ENCODE peak calls at places on chromosomes 6 and 20, in six cellular contexts. One of them, this sample, is unnamed.

GRCh38 chr20:61191096-61191495 is 61.0 kb upstream of the CDH4 start:
- DNase-seq in fibroblast of the aortic adventitia: no peak
- DNase-seq in activated naive CD8-positive, alpha-beta T cell treated with anti-CD3 and anti-CD28 coated beads for 36 hours: no peak
- DNase-seq in stimulated activated CD8-positive, alpha-beta memory T cell treated with anti-CD3 and anti-CD28 coated beads, Interleukin-15, amount 100 ng/mL, for 24 hours: no peak
- DNase-seq in type B pancreatic cell: no peak
- DNase-seq in GDM1: no peak
- DNase-seq in this sample: no peak

GRCh38 chr20:52859156-52859887 is 112.8 kb upstream of the TSHZ2 start:
- DNase-seq in activated naive CD8-positive, alpha-beta T cell treated with anti-CD3 and anti-CD28 coated beads for 36 hours: no peak
- DNase-seq in stimulated activated CD8-positive, alpha-beta memory T cell treated with anti-CD3 and anti-CD28 coated beads, Interleukin-15, amount 100 ng/mL, for 24 hours: no peak
- DNase-seq in type B pancreatic cell: no peak
- DNase-seq in GDM1: no peak
- DNase-seq in fibroblast of the aortic adventitia: peak; percentile 34
- DNase-seq in this sample: no peak

GRCh38 chr6:6616670-6617069 is 28.1 kb downstream of the LY86 start:
- DNase-seq in type B pancreatic cell: no peak
- DNase-seq in GDM1: no peak
- DNase-seq in activated naive CD8-positive, alpha-beta T cell treated with anti-CD3 and anti-CD28 coated beads for 36 hours: no peak
- DNase-seq in fibroblast of the aortic adventitia: no peak
- DNase-seq in stimulated activated CD8-positive, alpha-beta memory T cell treated with anti-CD3 and anti-CD28 coated beads, Interleukin-15, amount 100 ng/mL, for 24 hours: no peak
- DNase-seq in this sample: no peak

GRCh38 chr6:41445268-41445667 is 100.9 kb upstream of the FOXP4 start:
- DNase-seq in stimulated activated CD8-positive, alpha-beta memory T cell treated with anti-CD3 and anti-CD28 coated beads, Interleukin-15, amount 100 ng/mL, for 24 hours: no peak
- DNase-seq in GDM1: no peak
- DNase-seq in type B pancreatic cell: no peak
- DNase-seq in activated naive CD8-positive, alpha-beta T cell treated with anti-CD3 and anti-CD28 coated beads for 36 hours: no peak
- DNase-seq in fibroblast of the aortic adventitia: no peak
- DNase-seq in this sample: no peak

GRCh38 chr6:104597541-104598050 is 262.1 kb downstream of the HACE1 start:
- DNase-seq in activated naive CD8-positive, alpha-beta T cell treated with anti-CD3 and anti-CD28 coated beads for 36 hours: no peak
- DNase-seq in type B pancreatic cell: no peak
- DNase-seq in fibroblast of the aortic adventitia: peak; percentile 4
- DNase-seq in GDM1: no peak
- DNase-seq in stimulated activated CD8-positive, alpha-beta memory T cell treated with anti-CD3 and anti-CD28 coated beads, Interleukin-15, amount 100 ng/mL, for 24 hours: no peak
- DNase-seq in this sample: no peak

GRCh38 chr20:48544402-48545333 is 283.1 kb downstream of the PREX1 start:
- DNase-seq in fibroblast of the aortic adventitia: no peak
- DNase-seq in stimulated activated CD8-positive, alpha-beta memory T cell treated with anti-CD3 and anti-CD28 coated beads, Interleukin-15, amount 100 ng/mL, for 24 hours: no peak
- DNase-seq in type B pancreatic cell: no peak
- DNase-seq in GDM1: no peak
- DNase-seq in activated naive CD8-positive, alpha-beta T cell treated with anti-CD3 and anti-CD28 coated beads for 36 hours: no peak
- DNase-seq in this sample: peak; percentile 89

GRCh38 chr6:23176883-23177282 is 607.5 kb downstream of the HDGFL1 start:
- DNase-seq in stimulated activated CD8-positive, alpha-beta memory T cell treated with anti-CD3 and anti-CD28 coated beads, Interleukin-15, amount 100 ng/mL, for 24 hours: no peak
- DNase-seq in type B pancreatic cell: no peak
- DNase-seq in activated naive CD8-positive, alpha-beta T cell treated with anti-CD3 and anti-CD28 coated beads for 36 hours: no peak
- DNase-seq in GDM1: no peak
- DNase-seq in fibroblast of the aortic adventitia: no peak
- DNase-seq in this sample: no peak

GRCh38 chr20:4782373-4782772 is 60.7 kb downstream of the PRND start:
- DNase-seq in stimulated activated CD8-positive, alpha-beta memory T cell treated with anti-CD3 and anti-CD28 coated beads, Interleukin-15, amount 100 ng/mL, for 24 hours: no peak
- DNase-seq in type B pancreatic cell: no peak
- DNase-seq in GDM1: no peak
- DNase-seq in activated naive CD8-positive, alpha-beta T cell treated with anti-CD3 and anti-CD28 coated beads for 36 hours: no peak
- DNase-seq in fibroblast of the aortic adventitia: no peak
- DNase-seq in this sample: no peak

GRCh38 chr6:148925701-148926100 is 178.9 kb downstream of the UST start:
- DNase-seq in activated naive CD8-positive, alpha-beta T cell treated with anti-CD3 and anti-CD28 coated beads for 36 hours: no peak
- DNase-seq in stimulated activated CD8-positive, alpha-beta memory T cell treated with anti-CD3 and anti-CD28 coated beads, Interleukin-15, amount 100 ng/mL, for 24 hours: no peak
- DNase-seq in type B pancreatic cell: no peak
- DNase-seq in fibroblast of the aortic adventitia: no peak
- DNase-seq in GDM1: no peak
- DNase-seq in this sample: no peak

GRCh38 chr6:133551847-133552331 is 310.7 kb downstream of the EYA4 start:
- DNase-seq in stimulated activated CD8-positive, alpha-beta memory T cell treated with anti-CD3 and anti-CD28 coated beads, Interleukin-15, amount 100 ng/mL, for 24 hours: no peak
- DNase-seq in activated naive CD8-positive, alpha-beta T cell treated with anti-CD3 and anti-CD28 coated beads for 36 hours: no peak
- DNase-seq in GDM1: no peak
- DNase-seq in fibroblast of the aortic adventitia: peak; percentile 98
- DNase-seq in type B pancreatic cell: no peak
- DNase-seq in this sample: no peak

GRCh38 chr20:19374066-19374615 is 161.7 kb downstream of the SLC24A3 start:
- DNase-seq in GDM1: no peak
- DNase-seq in stimulated activated CD8-positive, alpha-beta memory T cell treated with anti-CD3 and anti-CD28 coated beads, Interleukin-15, amount 100 ng/mL, for 24 hours: no peak
- DNase-seq in type B pancreatic cell: no peak
- DNase-seq in fibroblast of the aortic adventitia: no peak
- DNase-seq in activated naive CD8-positive, alpha-beta T cell treated with anti-CD3 and anti-CD28 coated beads for 36 hours: no peak
- DNase-seq in this sample: no peak

GRCh38 chr6:73234732-73235131 is 9.4 kb upstream of the KHDC1L start:
- DNase-seq in stimulated activated CD8-positive, alpha-beta memory T cell treated with anti-CD3 and anti-CD28 coated beads, Interleukin-15, amount 100 ng/mL, for 24 hours: no peak
- DNase-seq in fibroblast of the aortic adventitia: peak; percentile 71
- DNase-seq in GDM1: no peak
- DNase-seq in activated naive CD8-positive, alpha-beta T cell treated with anti-CD3 and anti-CD28 coated beads for 36 hours: no peak
- DNase-seq in type B pancreatic cell: no peak
- DNase-seq in this sample: no peak

GRCh38 chr20:61930776-61931475 is 134.8 kb downstream of the TAF4 start:
- DNase-seq in fibroblast of the aortic adventitia: no peak
- DNase-seq in type B pancreatic cell: no peak
- DNase-seq in GDM1: no peak
- DNase-seq in activated naive CD8-positive, alpha-beta T cell treated with anti-CD3 and anti-CD28 coated beads for 36 hours: no peak
- DNase-seq in stimulated activated CD8-positive, alpha-beta memory T cell treated with anti-CD3 and anti-CD28 coated beads, Interleukin-15, amount 100 ng/mL, for 24 hours: no peak
- DNase-seq in this sample: no peak

GRCh38 chr20:61837200-61837599 is 228.5 kb downstream of the TAF4 start:
- DNase-seq in type B pancreatic cell: no peak
- DNase-seq in fibroblast of the aortic adventitia: no peak
- DNase-seq in stimulated activated CD8-positive, alpha-beta memory T cell treated with anti-CD3 and anti-CD28 coated beads, Interleukin-15, amount 100 ng/mL, for 24 hours: no peak
- DNase-seq in GDM1: no peak
- DNase-seq in activated naive CD8-positive, alpha-beta T cell treated with anti-CD3 and anti-CD28 coated beads for 36 hours: no peak
- DNase-seq in this sample: no peak

GRCh38 chr20:57205625-57206219 is 60.7 kb downstream of the BMP7 start:
- DNase-seq in GDM1: no peak
- DNase-seq in fibroblast of the aortic adventitia: peak; percentile 9
- DNase-seq in type B pancreatic cell: no peak
- DNase-seq in activated naive CD8-positive, alpha-beta T cell treated with anti-CD3 and anti-CD28 coated beads for 36 hours: no peak
- DNase-seq in stimulated activated CD8-positive, alpha-beta memory T cell treated with anti-CD3 and anti-CD28 coated beads, Interleukin-15, amount 100 ng/mL, for 24 hours: no peak
- DNase-seq in this sample: no peak

GRCh38 chr6:70738028-70738427 is 70.3 kb downstream of the SMAP1 start:
- DNase-seq in type B pancreatic cell: no peak
- DNase-seq in activated naive CD8-positive, alpha-beta T cell treated with anti-CD3 and anti-CD28 coated beads for 36 hours: no peak
- DNase-seq in GDM1: no peak
- DNase-seq in fibroblast of the aortic adventitia: peak; percentile 7
- DNase-seq in stimulated activated CD8-positive, alpha-beta memory T cell treated with anti-CD3 and anti-CD28 coated beads, Interleukin-15, amount 100 ng/mL, for 24 hours: no peak
- DNase-seq in this sample: no peak

GRCh38 chr6:114740547-114740946 is 397.7 kb upstream of the HS3ST5 start:
- DNase-seq in GDM1: no peak
- DNase-seq in type B pancreatic cell: no peak
- DNase-seq in stimulated activated CD8-positive, alpha-beta memory T cell treated with anti-CD3 and anti-CD28 coated beads, Interleukin-15, amount 100 ng/mL, for 24 hours: no peak
- DNase-seq in fibroblast of the aortic adventitia: no peak
- DNase-seq in activated naive CD8-positive, alpha-beta T cell treated with anti-CD3 and anti-CD28 coated beads for 36 hours: no peak
- DNase-seq in this sample: no peak

GRCh38 chr20:19070681-19071441 is 141.6 kb upstream of the SLC24A3 start:
- DNase-seq in fibroblast of the aortic adventitia: no peak
- DNase-seq in activated naive CD8-positive, alpha-beta T cell treated with anti-CD3 and anti-CD28 coated beads for 36 hours: no peak
- DNase-seq in stimulated activated CD8-positive, alpha-beta memory T cell treated with anti-CD3 and anti-CD28 coated beads, Interleukin-15, amount 100 ng/mL, for 24 hours: no peak
- DNase-seq in GDM1: no peak
- DNase-seq in type B pancreatic cell: no peak
- DNase-seq in this sample: no peak

GRCh38 chr6:30836431-30836866 is 47.9 kb upstream of the DDR1 start:
- DNase-seq in fibroblast of the aortic adventitia: peak; percentile 90
- DNase-seq in stimulated activated CD8-positive, alpha-beta memory T cell treated with anti-CD3 and anti-CD28 coated beads, Interleukin-15, amount 100 ng/mL, for 24 hours: no peak
- DNase-seq in type B pancreatic cell: no peak
- DNase-seq in activated naive CD8-positive, alpha-beta T cell treated with anti-CD3 and anti-CD28 coated beads for 36 hours: no peak
- DNase-seq in GDM1: no peak
- DNase-seq in this sample: no peak

GRCh38 chr20:50930139-50931047 is 844 bp downstream of the ADNP start:
- DNase-seq in GDM1: no peak
- DNase-seq in activated naive CD8-positive, alpha-beta T cell treated with anti-CD3 and anti-CD28 coated beads for 36 hours: peak; percentile 42
- DNase-seq in type B pancreatic cell: no peak
- DNase-seq in stimulated activated CD8-positive, alpha-beta memory T cell treated with anti-CD3 and anti-CD28 coated beads, Interleukin-15, amount 100 ng/mL, for 24 hours: no peak
- DNase-seq in fibroblast of the aortic adventitia: no peak
- DNase-seq in this sample: no peak

GRCh38 chr6:106257195-106257594 is 68.4 kb downstream of the ATG5 start:
- DNase-seq in fibroblast of the aortic adventitia: no peak
- DNase-seq in type B pancreatic cell: no peak
- DNase-seq in stimulated activated CD8-positive, alpha-beta memory T cell treated with anti-CD3 and anti-CD28 coated beads, Interleukin-15, amount 100 ng/mL, for 24 hours: no peak
- DNase-seq in activated naive CD8-positive, alpha-beta T cell treated with anti-CD3 and anti-CD28 coated beads for 36 hours: no peak
- DNase-seq in GDM1: no peak
- DNase-seq in this sample: no peak

GRCh38 chr6:107917468-107918375 is 40.3 kb downstream of the SEC63 start:
- DNase-seq in stimulated activated CD8-positive, alpha-beta memory T cell treated with anti-CD3 and anti-CD28 coated beads, Interleukin-15, amount 100 ng/mL, for 24 hours: no peak
- DNase-seq in activated naive CD8-positive, alpha-beta T cell treated with anti-CD3 and anti-CD28 coated beads for 36 hours: no peak
- DNase-seq in fibroblast of the aortic adventitia: no peak
- DNase-seq in type B pancreatic cell: no peak
- DNase-seq in GDM1: no peak
- DNase-seq in this sample: no peak

GRCh38 chr20:62167474-62167873 is 15.4 kb upstream of the MTG2 start:
- DNase-seq in fibroblast of the aortic adventitia: no peak
- DNase-seq in GDM1: no peak
- DNase-seq in stimulated activated CD8-positive, alpha-beta memory T cell treated with anti-CD3 and anti-CD28 coated beads, Interleukin-15, amount 100 ng/mL, for 24 hours: no peak
- DNase-seq in type B pancreatic cell: no peak
- DNase-seq in activated naive CD8-positive, alpha-beta T cell treated with anti-CD3 and anti-CD28 coated beads for 36 hours: no peak
- DNase-seq in this sample: no peak

GRCh38 chr6:31728767-31729514 is at the start of gene DDAH2:
- DNase-seq in fibroblast of the aortic adventitia: no peak
- DNase-seq in GDM1: no peak
- DNase-seq in activated naive CD8-positive, alpha-beta T cell treated with anti-CD3 and anti-CD28 coated beads for 36 hours: no peak
- DNase-seq in stimulated activated CD8-positive, alpha-beta memory T cell treated with anti-CD3 and anti-CD28 coated beads, Interleukin-15, amount 100 ng/mL, for 24 hours: no peak
- DNase-seq in type B pancreatic cell: no peak
- DNase-seq in this sample: no peak

GRCh38 chr6:127484207-127484858 is 25.1 kb upstream of the KIAA0408 start:
- DNase-seq in GDM1: no peak
- DNase-seq in fibroblast of the aortic adventitia: peak; percentile 58
- DNase-seq in activated naive CD8-positive, alpha-beta T cell treated with anti-CD3 and anti-CD28 coated beads for 36 hours: no peak
- DNase-seq in type B pancreatic cell: no peak
- DNase-seq in stimulated activated CD8-positive, alpha-beta memory T cell treated with anti-CD3 and anti-CD28 coated beads, Interleukin-15, amount 100 ng/mL, for 24 hours: no peak
- DNase-seq in this sample: no peak

GRCh38 chr6:55239099-55239498 is 64.8 kb downstream of the HCRTR2 start:
- DNase-seq in stimulated activated CD8-positive, alpha-beta memory T cell treated with anti-CD3 and anti-CD28 coated beads, Interleukin-15, amount 100 ng/mL, for 24 hours: no peak
- DNase-seq in fibroblast of the aortic adventitia: peak; percentile 7
- DNase-seq in type B pancreatic cell: no peak
- DNase-seq in GDM1: no peak
- DNase-seq in activated naive CD8-positive, alpha-beta T cell treated with anti-CD3 and anti-CD28 coated beads for 36 hours: no peak
- DNase-seq in this sample: no peak

GRCh38 chr6:170222498-170223471 is 68.1 kb downstream of the DLL1 start:
- DNase-seq in stimulated activated CD8-positive, alpha-beta memory T cell treated with anti-CD3 and anti-CD28 coated beads, Interleukin-15, amount 100 ng/mL, for 24 hours: no peak
- DNase-seq in type B pancreatic cell: peak; percentile 62
- DNase-seq in activated naive CD8-positive, alpha-beta T cell treated with anti-CD3 and anti-CD28 coated beads for 36 hours: no peak
- DNase-seq in GDM1: no peak
- DNase-seq in fibroblast of the aortic adventitia: no peak
- DNase-seq in this sample: peak; percentile 27

GRCh38 chr6:106084106-106084963 is 1.8 kb upstream of the PRDM1 start:
- DNase-seq in fibroblast of the aortic adventitia: peak; percentile 83
- DNase-seq in type B pancreatic cell: no peak
- DNase-seq in activated naive CD8-positive, alpha-beta T cell treated with anti-CD3 and anti-CD28 coated beads for 36 hours: no peak
- DNase-seq in stimulated activated CD8-positive, alpha-beta memory T cell treated with anti-CD3 and anti-CD28 coated beads, Interleukin-15, amount 100 ng/mL, for 24 hours: no peak
- DNase-seq in GDM1: peak; percentile 53
- DNase-seq in this sample: peak; percentile 38

GRCh38 chr20:6162239-6162638 is 39.4 kb upstream of the FERMT1 start:
- DNase-seq in stimulated activated CD8-positive, alpha-beta memory T cell treated with anti-CD3 and anti-CD28 coated beads, Interleukin-15, amount 100 ng/mL, for 24 hours: no peak
- DNase-seq in type B pancreatic cell: no peak
- DNase-seq in fibroblast of the aortic adventitia: peak; percentile 77
- DNase-seq in activated naive CD8-positive, alpha-beta T cell treated with anti-CD3 and anti-CD28 coated beads for 36 hours: no peak
- DNase-seq in GDM1: no peak
- DNase-seq in this sample: no peak

GRCh38 chr6:323730-324088 is 31.4 kb downstream of the DUSP22 start:
- DNase-seq in activated naive CD8-positive, alpha-beta T cell treated with anti-CD3 and anti-CD28 coated beads for 36 hours: no peak
- DNase-seq in fibroblast of the aortic adventitia: no peak
- DNase-seq in GDM1: no peak
- DNase-seq in stimulated activated CD8-positive, alpha-beta memory T cell treated with anti-CD3 and anti-CD28 coated beads, Interleukin-15, amount 100 ng/mL, for 24 hours: no peak
- DNase-seq in type B pancreatic cell: no peak
- DNase-seq in this sample: no peak

This sample was measured in NCI-H1694.